ENCODE peak calls at places on chromosomes 3 and 15, in five cellular contexts. I, J, E, R and Y are unnamed samples.
A peak's percentile ranks its signal among the peaks of the same experiment; 100 is the strongest.

GRCh38 chr3:186896875-186897274 is 33.5 kb upstream of the ST6GAL1 start:
- DNase-seq in I (no peak), J (no peak), E (no peak), R (no peak), Y (no peak)

GRCh38 chr15:70217246-70218160 is 119.8 kb upstream of the TLE3 start:
- DNase-seq in I (no peak), J (no peak), E (no peak), R (no peak), Y (no peak)

GRCh38 chr3:140499114-140499757 is 178.6 kb upstream of the TRIM42 start:
- DNase-seq in I (no peak), J (no peak), E (peak; percentile 15), R (no peak), Y (no peak)

GRCh38 chr15:99452728-99453643 is 112.8 kb upstream of the MEF2A start:
- DNase-seq in I (no peak), J (no peak), E (peak; percentile 38), R (no peak), Y (peak; percentile 63)

GRCh38 chr3:50587806-50588758 is 18.8 kb downstream of the HEMK1 start:
- DNase-seq in I (no peak), J (no peak), E (no peak), R (no peak), Y (peak; percentile 47)

GRCh38 chr3:144708437-144708836 is 736.8 kb downstream of the DIPK2A start:
- DNase-seq in I (no peak), J (no peak), E (no peak), R (no peak), Y (no peak)

GRCh38 chr3:122609798-122610559 is 32.5 kb downstream of the PARP15 start:
- DNase-seq in I (no peak), J (no peak), E (peak; percentile 25), R (peak; percentile 46), Y (peak; percentile 43)

GRCh38 chr15:83913034-83913632 is 259.2 kb downstream of the ADAMTSL3 start:
- DNase-seq in I (no peak), J (no peak), E (no peak), R (no peak), Y (no peak)

GRCh38 chr15:69421498-69421897 is 7.3 kb downstream of the KIF23 start:
- DNase-seq in I (no peak), J (no peak), E (no peak), R (no peak), Y (no peak)

GRCh38 chr3:87727783-87728182 is 331.0 kb downstream of the CGGBP1 start:
- DNase-seq in I (no peak), J (no peak), E (no peak), R (no peak), Y (no peak)

GRCh38 chr3:120448707-120449650 is 1.8 kb downstream of the FSTL1 start:
- DNase-seq in I (no peak), J (no peak), E (no peak), R (no peak), Y (no peak)

GRCh38 chr3:89108154-89108553 is 733 bp downstream of the EPHA3 start:
- DNase-seq in I (no peak), J (no peak), E (no peak), R (no peak), Y (no peak)

GRCh38 chr15:90191344-90191687 is 9.8 kb upstream of the SEMA4B start:
- DNase-seq in I (no peak), J (no peak), E (no peak), R (no peak), Y (no peak)

GRCh38 chr3:66797916-66798560 is 200.1 kb upstream of the KBTBD8 start:
- DNase-seq in I (no peak), J (no peak), E (no peak), R (no peak), Y (no peak)

GRCh38 chr3:16604433-16604832 is 790 bp downstream of the DAZL start:
- DNase-seq in I (no peak), J (no peak), E (no peak), R (no peak), Y (no peak)

GRCh38 chr15:75620776-75621536 is 4.6 kb downstream of the SNUPN start:
- DNase-seq in I (peak; percentile 79), J (peak; percentile 31), E (peak; percentile 56), R (no peak), Y (no peak)

GRCh38 chr15:80770356-80770705 is 8.8 kb upstream of the CEMIP start:
- DNase-seq in I (no peak), J (no peak), E (no peak), R (no peak), Y (no peak)

GRCh38 chr15:31471731-31472430 is 145.2 kb downstream of the KLF13 start:
- DNase-seq in I (no peak), J (no peak), E (no peak), R (no peak), Y (no peak)

GRCh38 chr3:115808816-115809215 is 185.5 kb downstream of the GAP43 start:
- DNase-seq in I (no peak), J (no peak), E (no peak), R (no peak), Y (no peak)

GRCh38 chr3:111547645-111548044 is 5.6 kb downstream of the CD96 start:
- DNase-seq in I (no peak), J (no peak), E (peak; percentile 14), R (no peak), Y (no peak)

GRCh38 chr3:197369545-197369944 is 71.1 kb upstream of the DLG1 start:
- DNase-seq in I (no peak), J (no peak), E (no peak), R (no peak), Y (no peak)

GRCh38 chr3:124288996-124289395 is 297.1 kb upstream of the ROPN1 start:
- DNase-seq in I (no peak), J (no peak), E (no peak), R (no peak), Y (no peak)

GRCh38 chr15:27327467-27328045 is 356.6 kb downstream of the GABRG3 start:
- DNase-seq in I (no peak), J (no peak), E (no peak), R (no peak), Y (no peak)

GRCh38 chr3:156795890-156796451 is 30.2 kb upstream of the LEKR1 start:
- DNase-seq in I (no peak), J (no peak), E (no peak), R (no peak), Y (no peak)

GRCh38 chr3:16290007-16290826 is 25.2 kb downstream of the OXNAD1 start:
- DNase-seq in I (peak; percentile 55), J (no peak), E (peak; percentile 64), R (peak; percentile 27), Y (no peak)

GRCh38 chr3:76497636-76498035 is 542.3 kb upstream of the ROBO2 start:
- DNase-seq in I (no peak), J (no peak), E (no peak), R (no peak), Y (no peak)

GRCh38 chr3:143358793-143359491 is 239.4 kb downstream of the CHST2 start:
- DNase-seq in I (no peak), J (no peak), E (no peak), R (no peak), Y (no peak)

GRCh38 chr3:139357899-139358298 is 14.1 kb downstream of the MRPS22 start:
- DNase-seq in I (no peak), J (no peak), E (no peak), R (no peak), Y (peak; percentile 12)
- TF ChIP-seq POLR2A in I (no peak), J (no peak), E (no peak), R (no peak), Y (no peak)

GRCh38 chr3:42014443-42014945 is 52.6 kb upstream of the ULK4 start:
- DNase-seq in I (no peak), J (no peak), E (peak; percentile 73), R (no peak), Y (no peak)

GRCh38 chr3:42012378-42012934 is 50.6 kb upstream of the ULK4 start:
- DNase-seq in I (no peak), J (no peak), E (no peak), R (no peak), Y (peak; percentile 37)

GRCh38 chr3:42012935-42013651 is 51.2 kb upstream of the ULK4 start:
- DNase-seq in I (peak; percentile 75), J (peak; percentile 58), E (peak; percentile 95), R (peak; percentile 56), Y (peak; percentile 69)

GRCh38 chr3:42013652-42014442 is 51.9 kb upstream of the ULK4 start:
- DNase-seq in I (peak; percentile 52), J (no peak), E (peak; percentile 52), R (no peak), Y (peak; percentile 29)

GRCh38 chr3:42014949-42015533 is 53.1 kb upstream of the ULK4 start:
- DNase-seq in I (peak; percentile 44), J (no peak), E (peak; percentile 91), R (no peak), Y (no peak)
- TF ChIP-seq POLR2A in I (no peak), J (no peak), E (no peak), R (no peak), Y (no peak)

DNA sequence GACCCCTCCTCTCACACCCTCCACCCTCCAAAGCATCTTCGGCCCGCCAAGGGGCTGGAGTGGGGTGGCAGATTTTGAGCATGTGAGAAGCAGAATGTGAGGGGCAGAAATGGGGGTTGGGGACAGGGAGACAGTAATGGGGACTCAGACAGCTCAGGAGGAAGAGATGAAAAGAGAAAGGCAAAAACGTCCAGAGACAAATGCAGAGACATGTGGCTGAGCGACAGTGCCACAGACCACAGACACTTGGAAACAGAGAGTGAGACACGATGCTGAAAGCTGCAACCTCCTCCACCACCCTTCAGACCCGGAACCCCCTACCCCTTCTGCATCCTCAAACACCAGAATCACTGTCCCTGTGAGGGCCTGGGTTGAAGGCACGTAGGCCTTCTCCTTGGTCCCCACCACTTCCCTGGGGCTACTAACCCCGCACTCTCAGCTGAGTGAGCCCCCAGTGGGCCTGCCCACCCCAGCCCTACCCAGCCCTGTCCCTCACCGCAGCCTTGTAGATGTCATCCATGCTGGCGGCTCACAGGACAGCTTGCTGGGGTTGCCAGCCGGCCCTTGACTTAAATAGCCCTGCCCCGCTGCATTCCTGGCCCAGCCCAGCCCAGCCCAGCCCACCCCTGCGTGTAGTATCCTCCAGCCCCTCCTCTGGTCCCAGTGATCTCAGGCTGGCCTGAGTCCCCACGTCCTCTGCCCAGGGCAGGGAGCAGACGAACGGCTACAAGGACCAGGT is at the start of gene TNNC1:
- DNase-seq in I (no peak), J (no peak), E (no peak), R (no peak), Y (no peak)
- TF ChIP-seq POLR2A in I (no peak), J (no peak), E (no peak), R (no peak), Y (no peak)

DNA sequence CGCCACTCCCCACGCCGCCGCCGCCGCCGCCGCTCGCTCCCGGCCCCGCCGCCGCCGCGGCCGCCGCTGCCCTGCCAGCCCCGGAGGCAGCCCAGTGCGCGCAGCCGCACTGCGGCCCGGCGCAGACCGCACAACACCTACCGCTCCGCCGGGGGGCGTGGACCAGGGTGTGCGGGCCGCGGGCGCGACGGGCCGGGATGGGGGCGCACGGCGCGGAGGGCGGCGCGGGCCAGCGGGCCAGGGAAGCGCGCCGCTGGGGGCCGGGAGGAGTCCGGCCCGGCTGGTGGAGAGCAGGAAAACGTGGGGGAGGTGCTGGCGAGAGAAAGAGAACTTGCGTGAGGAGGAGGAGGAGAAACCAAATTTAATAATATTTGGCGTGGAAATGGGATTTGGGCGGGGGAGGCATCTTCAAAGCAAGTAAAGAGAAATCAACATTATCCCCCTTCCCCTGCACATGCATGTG is at the start of gene RFX7:
- DNase-seq in I (peak; percentile 75), J (peak; percentile 53), E (peak; percentile 80), R (peak; percentile 82), Y (no peak)
- TF ChIP-seq POLR2A in I (no peak), J (no peak), E (peak; percentile 34), R (peak; percentile 65), Y (no peak)